ENCODE peak calls at places on chromosomes 3 and 15, in seven cellular contexts. B is K562, W is GM12878, Q is stomach, M is HepG2, Z is suprapubic skin, J is esophagus muscularis mucosa. C is an unnamed sample.

GRCh38 chr15:90405208-90405607 is 17.2 kb downstream of the IQGAP1 start:
- DNase-seq in B (no peak), W (no peak), Q (no peak), M (no peak), Z (no peak), J (no peak), C (no peak)

GRCh38 chr3:125512135-125512920 is 7.7 kb downstream of the SNX4 start:
- DNase-seq in B (peak), W (peak), Q (no peak), M (no peak), Z (no peak), J (no peak), C (no peak)

GRCh38 chr3:94225176-94225742 is 162.4 kb downstream of the NSUN3 start:
- DNase-seq in B (no peak), W (no peak), Q (no peak), M (no peak), Z (no peak), J (no peak), C (no peak)

GRCh38 chr3:176740891-176741290 is 456.4 kb downstream of the TBL1XR1 start:
- DNase-seq in B (no peak), W (no peak), Q (no peak), M (no peak), Z (no peak), J (no peak), C (no peak)

GRCh38 chr15:40471105-40471777 is 457 bp downstream of the CHST14 start:
- DNase-seq in B (peak), W (no peak), Q (no peak), M (no peak), Z (no peak), J (no peak), C (peak)

GRCh38 chr3:130490246-130490645 is 26.7 kb upstream of the COL6A6 start:
- DNase-seq in B (no peak), W (no peak), Q (no peak), M (no peak), Z (no peak), J (no peak), C (no peak)

GRCh38 chr3:16130066-16130465 is 44.4 kb upstream of the GALNT15 start:
- DNase-seq in B (no peak), W (no peak), Q (no peak), M (peak), Z (no peak), J (no peak), C (no peak)

GRCh38 chr3:146326875-146327543 is 76.1 kb upstream of the PLSCR4 start:
- DNase-seq in B (peak), W (no peak), Q (peak), M (peak), Z (no peak), J (no peak), C (peak)

GRCh38 chr15:47184405-47185221 is 532.7 kb upstream of the SEMA6D start:
- DNase-seq in B (no peak), W (no peak), Q (no peak), M (no peak), Z (no peak), J (no peak), C (no peak)

GRCh38 chr3:145457825-145458552 is 703.0 kb downstream of the PLOD2 start:
- DNase-seq in B (no peak), W (no peak), Q (no peak), M (no peak), Z (no peak), J (no peak), C (no peak)

GRCh38 chr3:45092132-45093031 is 53.8 kb downstream of the CDCP1 start:
- DNase-seq in B (peak), W (no peak), Q (no peak), M (no peak), Z (no peak), J (no peak), C (peak)

GRCh38 chr3:78737988-78738387 is 1029.8 kb downstream of the ROBO1 start:
- DNase-seq in B (no peak), W (no peak), Q (no peak), M (no peak), Z (no peak), J (no peak), C (no peak)

GRCh38 chr3:9398715-9399708 is 1.6 kb downstream of the SETD5 start:
- DNase-seq in B (peak), W (no peak), Q (no peak), M (peak), Z (no peak), J (no peak), C (no peak)

DNA sequence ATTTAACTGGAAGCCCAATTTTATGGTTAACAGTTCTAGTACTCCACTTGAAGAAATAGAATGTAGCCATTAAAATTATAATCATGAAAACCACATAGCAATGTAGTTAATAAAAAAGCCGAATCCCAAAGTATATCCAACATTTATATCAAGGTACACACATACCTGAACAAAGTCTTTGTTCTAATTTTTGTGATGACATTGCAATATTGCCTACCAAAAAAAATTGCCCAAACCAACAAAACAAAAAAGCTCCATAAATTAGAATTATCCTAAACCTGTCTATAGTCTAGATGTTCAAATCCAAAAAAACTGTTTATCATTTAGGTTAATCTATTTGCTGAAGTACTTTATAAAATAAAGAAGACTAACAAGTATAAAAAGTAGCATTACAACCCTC is 70.8 kb downstream of the CSNK1G1 start:
- DNase-seq in B (no peak), W (no peak), Q (no peak), M (no peak), Z (no peak), J (no peak), C (no peak)
- TF ChIP-seq EP300 in B (no peak), W (no peak), Q (no peak), M (no peak), Z (no peak), J (no peak), C (no peak)

DNA sequence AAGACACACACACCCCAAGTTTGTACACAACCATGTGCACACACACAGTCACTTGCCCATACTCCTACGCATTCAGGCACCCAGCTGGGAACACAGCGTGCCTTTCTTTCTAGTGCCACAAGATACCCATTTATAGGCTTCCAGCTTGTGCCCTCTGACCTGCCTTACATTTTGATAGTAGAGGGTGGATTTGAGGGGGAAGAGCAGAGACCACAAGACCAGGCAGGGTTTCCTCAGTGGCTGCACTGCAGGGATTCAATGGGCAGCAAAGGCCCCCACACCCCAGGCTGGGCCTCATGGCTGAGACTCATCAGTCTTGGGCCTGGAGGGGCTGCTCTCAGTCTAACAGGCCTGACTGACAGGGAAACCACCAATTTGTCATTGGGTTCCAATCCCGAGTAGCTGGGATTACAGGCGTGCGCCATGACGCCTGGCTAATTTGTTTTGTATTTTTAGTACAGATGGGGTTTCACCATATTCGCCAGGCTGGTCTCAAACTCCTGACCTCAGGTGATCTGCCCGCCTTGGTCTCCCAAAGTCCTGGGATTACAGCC is 18.8 kb upstream of the ANKDD1A start:
- DNase-seq in B (no peak), W (peak), Q (no peak), M (no peak), Z (no peak), J (no peak), C (no peak)
- TF ChIP-seq POLR2AphosphoS5 in B (no peak), W (no peak), Q (no peak), M (no peak), Z (no peak), J (no peak), C (no peak)

DNA sequence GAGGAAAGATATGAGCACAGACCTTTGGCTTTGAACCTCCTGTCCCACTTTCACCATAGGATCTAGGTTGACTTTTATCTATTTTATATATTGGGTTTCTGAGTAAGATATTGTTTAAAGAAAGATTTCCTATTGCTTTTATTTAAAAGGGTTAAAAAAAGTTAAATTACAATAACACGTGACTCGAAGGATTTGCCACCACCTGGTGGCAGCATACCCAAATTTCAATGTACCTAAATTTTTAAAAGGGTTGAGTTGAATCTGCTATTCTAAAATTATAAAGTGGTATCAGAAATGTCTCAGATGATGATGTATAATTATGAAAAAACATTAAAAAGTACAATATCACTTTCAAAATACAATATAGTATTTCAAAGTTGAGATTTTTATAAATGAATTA is 368.4 kb downstream of the MECOM start:
- DNase-seq in B (peak), W (no peak), Q (no peak), M (no peak), Z (no peak), J (no peak), C (no peak)
- TF ChIP-seq CTCF in B (no peak), W (peak), Q (no peak), M (peak), Z (no peak), J (no peak), C (peak)

GRCh38 chr3:43690400-43691119 is at the start of gene ABHD5:
- DNase-seq in B (peak), W (peak), Q (peak), M (peak), Z (peak), J (peak), C (peak)
- TF ChIP-seq EP300 in B (peak), W (peak), Q (no peak), M (peak), Z (no peak), J (no peak), C (no peak)

GRCh38 chr15:48877630-48878595 is at the start of gene EID1:
- DNase-seq in B (peak), W (peak), Q (peak), M (peak), Z (peak), J (peak), C (peak)
- TF ChIP-seq POLR2AphosphoS5 in B (peak), W (peak), Q (peak), M (no peak), Z (peak), J (peak), C (peak)

DNA sequence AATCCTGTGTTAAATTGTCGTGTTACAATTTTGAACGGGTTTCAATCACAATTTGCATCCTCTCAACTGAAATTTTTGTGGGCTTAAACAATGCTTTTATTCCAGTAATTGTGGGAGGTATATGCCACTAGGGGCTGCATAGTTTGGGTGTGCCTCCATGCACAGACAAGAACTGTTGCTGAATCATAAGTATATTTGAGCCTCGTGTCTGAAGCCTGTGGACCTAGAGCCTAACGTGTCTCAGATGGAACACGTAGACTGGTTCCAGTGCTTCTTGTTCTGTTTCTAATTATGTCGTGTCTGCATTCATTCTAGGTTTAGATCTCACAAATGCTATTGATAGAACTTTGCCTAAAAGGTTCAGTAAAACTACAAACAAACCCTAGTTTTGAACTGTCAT is 363.4 kb downstream of the RBMS3 start:
- DNase-seq in B (no peak), W (no peak), Q (no peak), M (no peak), Z (no peak), J (no peak), C (no peak)
- TF ChIP-seq CTCF in B (no peak), W (no peak), Q (no peak), M (no peak), Z (no peak), J (no peak), C (no peak)

GRCh38 chr3:142595581-142595950 is 627 bp upstream of the PLS1 start:
- DNase-seq in B (peak), W (no peak), Q (no peak), M (peak), Z (no peak), J (peak), C (no peak)

GRCh38 chr3:142595141-142595540 is 1.1 kb upstream of the PLS1 start:
- DNase-seq in B (no peak), W (no peak), Q (no peak), M (no peak), Z (no peak), J (no peak), C (no peak)

GRCh38 chr3:142596726-142597088 is 514 bp downstream of the PLS1 start:
- DNase-seq in B (no peak), W (no peak), Q (no peak), M (no peak), Z (no peak), J (no peak), C (no peak)

GRCh38 chr3:142597898-142598297 is 1.7 kb downstream of the PLS1 start:
- DNase-seq in B (peak), W (no peak), Q (no peak), M (no peak), Z (no peak), J (peak), C (peak)

GRCh38 chr3:142595951-142596725 is at the start of gene PLS1:
- DNase-seq in B (peak), W (peak), Q (peak), M (peak), Z (peak), J (peak), C (peak)
- TF ChIP-seq EP300 in B (no peak), W (no peak), Q (no peak), M (peak), Z (no peak), J (no peak), C (no peak)

GRCh38 chr3:33380653-33381052 is 59.6 kb downstream of the UBP1 start:
- DNase-seq in B (no peak), W (no peak), Q (no peak), M (no peak), Z (no peak), J (no peak), C (no peak)
- TF ChIP-seq POLR2AphosphoS5 in B (no peak), W (no peak), Q (no peak), M (no peak), Z (no peak), J (no peak), C (no peak)